ENCODE peak calls at places on chromosomes 13 and 19, in six cellular contexts. Q is stimulated activated CD4-positive, alpha-beta T cell treated with anti-CD3 and anti-CD28 coated beads, Interleukin-15, amount 100 ng/mL, for 1 hour; P is NCI-H2107; X is HEK293T; B is brain microvascular endothelial cell; H is AG04449. U is an unnamed sample.
A peak's percentile ranks its signal among the peaks of the same experiment; 100 is the strongest.

GRCh38 chr19:8081569-8082550 is 29.3 kb downstream of the CCL25 start:
- DNase-seq in Q (no peak), P (no peak), X (no peak), B (no peak), H (no peak), U (peak; percentile 24)

GRCh38 chr19:7355151-7355845 is 6.6 kb downstream of the ARHGEF18 start:
- DNase-seq in Q (no peak), P (no peak), X (no peak), B (no peak), H (no peak), U (no peak)

GRCh38 chr19:42244452-42245220 is 2.2 kb upstream of the GSK3A start:
- DNase-seq in Q (peak; percentile 82), P (peak; percentile 82), X (peak; percentile 78), B (peak; percentile 92), H (no peak), U (peak; percentile 88)

GRCh38 chr13:21884965-21885567 is 214.2 kb downstream of the FGF9 start:
- DNase-seq in Q (no peak), P (no peak), X (no peak), B (no peak), H (no peak), U (no peak)

GRCh38 chr19:49546825-49547565 is 19.2 kb downstream of the RCN3 start:
- DNase-seq in Q (no peak), P (peak; percentile 95), X (peak; percentile 79), B (peak; percentile 83), H (no peak), U (peak; percentile 86)

GRCh38 chr13:43831088-43831487 is 44.3 kb upstream of the ENOX1 start:
- DNase-seq in Q (no peak), P (no peak), X (no peak), B (peak; percentile 49), H (no peak), U (no peak)

GRCh38 chr13:40613192-40613818 is 53.1 kb downstream of the FOXO1 start:
- DNase-seq in Q (no peak), P (no peak), X (peak; percentile 23), B (no peak), H (no peak), U (no peak)

GRCh38 chr13:94858856-94859811 is 146.8 kb upstream of the SOX21 start:
- DNase-seq in Q (no peak), P (no peak), X (no peak), B (peak; percentile 16), H (no peak), U (no peak)

GRCh38 chr19:2603320-2603719 is 99.2 kb downstream of the GNG7 start:
- DNase-seq in Q (no peak), P (no peak), X (no peak), B (peak; percentile 34), H (no peak), U (no peak)

GRCh38 chr13:33230178-33230881 is 55.2 kb downstream of the STARD13 start:
- DNase-seq in Q (no peak), P (no peak), X (no peak), B (peak; percentile 62), H (no peak), U (no peak)

GRCh38 chr13:27667946-27668345 is 46.3 kb downstream of the POLR1D start:
- DNase-seq in Q (no peak), P (no peak), X (no peak), B (peak; percentile 15), H (no peak), U (no peak)

GRCh38 chr13:51907040-51907732 is 45.4 kb downstream of the CCDC70 start:
- DNase-seq in Q (no peak), P (no peak), X (no peak), B (no peak), H (no peak), U (no peak)

GRCh38 chr13:45411631-45412030 is 6.5 kb downstream of the SLC25A30 start:
- DNase-seq in Q (no peak), P (no peak), X (no peak), B (no peak), H (no peak), U (no peak)

GRCh38 chr13:77980592-77980991 is 62.0 kb upstream of the EDNRB start:
- DNase-seq in Q (no peak), P (no peak), X (no peak), B (peak; percentile 70), H (no peak), U (no peak)

GRCh38 chr19:32164384-32164992 is 180.9 kb upstream of the ZNF507 start:
- DNase-seq in Q (no peak), P (no peak), X (no peak), B (no peak), H (no peak), U (no peak)

GRCh38 chr13:44730099-44730498 is 154.0 kb upstream of the TSC22D1 start:
- DNase-seq in Q (no peak), P (no peak), X (no peak), B (no peak), H (no peak), U (no peak)

GRCh38 chr19:20182232-20182785 is 15.3 kb downstream of the ZNF486 start:
- DNase-seq in Q (no peak), P (no peak), X (no peak), B (no peak), H (no peak), U (no peak)

GRCh38 chr19:28377077-28377476 is 835.9 kb downstream of the UQCRFS1 start:
- DNase-seq in Q (no peak), P (no peak), X (no peak), B (no peak), H (no peak), U (no peak)

GRCh38 chr19:7153008-7153407 is 83.5 kb downstream of the ZNF557 start:
- DNase-seq in Q (no peak), P (no peak), X (no peak), B (no peak), H (no peak), U (no peak)

GRCh38 chr19:33736158-33736557 is 60.5 kb upstream of the KCTD15 start:
- DNase-seq in Q (no peak), P (no peak), X (no peak), B (no peak), H (no peak), U (no peak)

GRCh38 chr19:34120846-34121639 is 51.3 kb upstream of the LSM14A start:
- DNase-seq in Q (peak; percentile 39), P (no peak), X (peak; percentile 61), B (peak; percentile 61), H (no peak), U (no peak)

GRCh38 chr13:51848674-51849073 is 3.7 kb upstream of the TMEM272 start:
- DNase-seq in Q (no peak), P (no peak), X (no peak), B (no peak), H (no peak), U (no peak)

GRCh38 chr19:5246554-5247155 is 94.0 kb downstream of the PTPRS start:
- DNase-seq in Q (no peak), P (no peak), X (no peak), B (no peak), H (no peak), U (no peak)

GRCh38 chr13:113509989-113510388 is 19.5 kb upstream of the DCUN1D2 start:
- DNase-seq in Q (no peak), P (no peak), X (no peak), B (no peak), H (no peak), U (no peak)

GRCh38 chr19:51258165-51258564 is 7.3 kb downstream of the SIGLECL1 start:
- DNase-seq in Q (no peak), P (no peak), X (no peak), B (no peak), H (no peak), U (no peak)

GRCh38 chr13:62879071-62879470 is 1463.4 kb upstream of the PCDH20 start:
- DNase-seq in Q (no peak), P (no peak), X (no peak), B (peak; percentile 12), H (no peak), U (no peak)

GRCh38 chr19:6417713-6418561 is 6.7 kb downstream of the KHSRP start:
- DNase-seq in Q (no peak), P (no peak), X (no peak), B (no peak), H (no peak), U (no peak)

GRCh38 chr13:39612023-39612637 is 9.1 kb upstream of the LHFPL6 start:
- DNase-seq in Q (peak; percentile 7), P (peak; percentile 64), X (peak; percentile 49), B (peak; percentile 76), H (no peak), U (peak; percentile 48)

GRCh38 chr13:53637971-53638547 is 609.4 kb downstream of the OLFM4 start:
- DNase-seq in Q (no peak), P (no peak), X (no peak), B (no peak), H (no peak), U (no peak)

GRCh38 chr19:1856698-1857603 is 6.4 kb downstream of the KLF16 start:
- DNase-seq in Q (no peak), P (no peak), X (no peak), B (peak; percentile 60), H (no peak), U (no peak)

U was measured in PC-9.